ENCODE peak calls at places on chromosomes 6 and 20, in seven cellular contexts. Q, C, O, E, T, F and V are unnamed samples.

GRCh38 chr6:1767481-1768246 is 157.9 kb downstream of the FOXC1 start:
- DNase-seq in Q (no peak), C (no peak), O (no peak), E (no peak), T (peak; percentile 77), F (no peak), V (no peak)

GRCh38 chr6:83270971-83271714 is 78.0 kb downstream of the RWDD2A start:
- DNase-seq in Q (no peak), C (peak; percentile 77), O (no peak), E (no peak), T (peak; percentile 70), F (no peak), V (no peak)

GRCh38 chr6:119024111-119024510 is 54.4 kb downstream of the FAM184A start:
- DNase-seq in Q (no peak), C (no peak), O (no peak), E (no peak), T (no peak), F (no peak), V (no peak)

GRCh38 chr20:61937963-61938838 is 127.5 kb downstream of the TAF4 start:
- DNase-seq in Q (no peak), C (no peak), O (no peak), E (no peak), T (no peak), F (no peak), V (no peak)

GRCh38 chr6:119022796-119023195 is 55.7 kb downstream of the FAM184A start:
- DNase-seq in Q (no peak), C (no peak), O (no peak), E (no peak), T (no peak), F (no peak), V (no peak)

GRCh38 chr20:60402209-60403058 is 444.2 kb downstream of the CDH26 start:
- DNase-seq in Q (no peak), C (no peak), O (no peak), E (no peak), T (no peak), F (no peak), V (no peak)

GRCh38 chr6:111985202-111985731 is 68.6 kb upstream of the CCN6 start:
- DNase-seq in Q (peak; percentile 67), C (peak; percentile 89), O (no peak), E (no peak), T (peak; percentile 92), F (peak; percentile 78), V (no peak)

GRCh38 chr20:51495921-51496545 is 46.5 kb downstream of the NFATC2 start:
- DNase-seq in Q (no peak), C (no peak), O (no peak), E (no peak), T (no peak), F (no peak), V (no peak)

GRCh38 chr6:145814035-145814500 is 527 bp downstream of the FBXO30 start:
- DNase-seq in Q (peak; percentile 16), C (no peak), O (peak; percentile 31), E (no peak), T (no peak), F (no peak), V (no peak)

GRCh38 chr20:48722737-48723191 is 105.0 kb downstream of the PREX1 start:
- DNase-seq in Q (peak; percentile 60), C (no peak), O (no peak), E (peak; percentile 34), T (peak; percentile 65), F (no peak), V (no peak)

GRCh38 chr20:58651823-58652605 is 931 bp downstream of the STX16 start:
- DNase-seq in Q (peak; percentile 69), C (peak; percentile 7), O (no peak), E (peak; percentile 88), T (peak; percentile 57), F (no peak), V (no peak)

GRCh38 chr20:24785141-24785924 is 163.7 kb upstream of the CST7 start:
- DNase-seq in Q (no peak), C (peak; percentile 54), O (no peak), E (no peak), T (no peak), F (peak; percentile 43), V (no peak)

GRCh38 chr20:24782221-24782620 is 166.8 kb upstream of the CST7 start:
- DNase-seq in Q (no peak), C (no peak), O (no peak), E (no peak), T (no peak), F (no peak), V (no peak)

GRCh38 chr20:24784607-24785006 is 164.5 kb upstream of the CST7 start:
- DNase-seq in Q (no peak), C (no peak), O (no peak), E (no peak), T (no peak), F (no peak), V (no peak)

GRCh38 chr20:24782801-24783630 is 166.1 kb upstream of the CST7 start:
- DNase-seq in Q (peak; percentile 12), C (no peak), O (no peak), E (no peak), T (no peak), F (no peak), V (no peak)

GRCh38 chr20:24783631-24784492 is 165.2 kb upstream of the CST7 start:
- DNase-seq in Q (peak; percentile 33), C (no peak), O (no peak), E (peak; percentile 41), T (no peak), F (no peak), V (no peak)
- TF ChIP-seq CTCF in Q (no peak), C (no peak), O (peak; percentile 19), E (peak; percentile 26), T (no peak), F (peak; percentile 22), V (no peak)

GRCh38 chr6:12480379-12480778 is 190.2 kb downstream of the EDN1 start:
- DNase-seq in Q (no peak), C (no peak), O (no peak), E (no peak), T (no peak), F (no peak), V (no peak)

GRCh38 chr6:12481292-12481691 is 191.1 kb downstream of the EDN1 start:
- DNase-seq in Q (no peak), C (no peak), O (no peak), E (no peak), T (no peak), F (no peak), V (no peak)

GRCh38 chr6:12483712-12484111 is 193.6 kb downstream of the EDN1 start:
- DNase-seq in Q (peak; percentile 20), C (peak; percentile 93), O (no peak), E (peak; percentile 31), T (peak; percentile 90), F (peak; percentile 82), V (no peak)

GRCh38 chr6:12484519-12484918 is 194.4 kb downstream of the EDN1 start:
- DNase-seq in Q (no peak), C (no peak), O (no peak), E (no peak), T (no peak), F (no peak), V (no peak)

GRCh38 chr6:12482386-12482785 is 192.2 kb downstream of the EDN1 start:
- DNase-seq in Q (no peak), C (no peak), O (no peak), E (no peak), T (no peak), F (no peak), V (no peak)
- TF ChIP-seq CTCF in Q (no peak), C (no peak), O (peak; percentile 13), E (no peak), T (no peak), F (peak; percentile 53), V (peak; percentile 35)

GRCh38 chr6:108115598-108116058 is 41.1 kb upstream of the OSTM1 start:
- DNase-seq in Q (peak; percentile 45), C (no peak), O (no peak), E (peak; percentile 66), T (no peak), F (no peak), V (no peak)
- TF ChIP-seq CTCF in Q (peak; percentile 35), C (peak; percentile 43), O (peak; percentile 54), E (no peak), T (peak; percentile 15), F (peak; percentile 66), V (peak; percentile 65)

DNA sequence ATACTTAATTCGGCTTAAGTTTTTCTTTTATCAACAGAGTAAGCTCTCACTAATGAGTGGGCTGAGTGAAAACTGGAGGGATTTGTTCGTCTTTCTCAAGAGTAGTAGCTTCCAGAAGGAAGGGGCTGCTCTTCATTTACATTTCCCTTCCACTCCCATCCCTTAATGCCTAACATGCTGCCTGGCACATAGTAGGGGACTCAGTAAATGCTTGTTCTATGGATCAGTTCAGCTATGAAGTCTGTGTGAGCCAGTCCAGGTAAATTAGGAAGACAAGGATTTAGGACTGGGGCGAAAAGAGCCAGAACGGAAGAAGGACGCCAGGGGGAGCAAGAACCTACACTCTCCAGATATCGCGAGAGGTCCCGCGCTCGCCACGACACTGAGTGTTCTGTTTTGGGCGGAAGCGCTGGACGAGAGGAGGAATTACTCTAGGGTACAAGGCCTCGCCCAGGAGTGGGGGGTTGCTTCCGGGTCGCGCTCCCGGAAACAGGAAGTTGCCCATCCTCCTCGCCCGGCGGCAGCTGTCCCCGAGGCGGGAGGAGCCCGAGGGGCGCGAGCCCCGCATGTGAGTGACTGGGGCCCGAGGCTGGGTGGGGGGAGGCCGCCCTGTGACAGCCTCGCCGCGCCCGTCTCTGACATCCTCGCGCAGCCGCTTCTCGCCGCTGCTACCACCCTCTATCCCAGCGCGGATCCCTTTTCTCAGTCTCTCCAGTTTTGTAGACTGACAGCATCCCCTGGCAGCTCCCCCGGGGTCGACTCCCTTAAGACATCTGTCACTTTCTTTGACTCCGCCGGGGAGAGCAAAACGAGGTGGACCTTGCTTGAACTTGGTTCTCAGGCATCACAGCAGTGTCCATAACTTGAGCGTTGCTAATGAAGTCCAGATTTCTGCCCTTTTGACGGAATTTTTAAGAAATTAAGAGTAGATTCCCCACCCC is at the start of gene C6orf89:
- DNase-seq in Q (peak; percentile 99), C (peak; percentile 77), O (peak; percentile 95), E (peak; percentile 93), T (peak; percentile 96), F (peak; percentile 74), V (peak; percentile 97)
- TF ChIP-seq CTCF in Q (peak; percentile 79), C (peak; percentile 81), O (peak; percentile 88), E (peak; percentile 66), T (peak; percentile 83), F (peak; percentile 85), V (peak; percentile 91)

GRCh38 chr6:21019614-21020013 is 485.4 kb downstream of the CDKAL1 start:
- DNase-seq in Q (no peak), C (no peak), O (no peak), E (no peak), T (no peak), F (no peak), V (no peak)
- TF ChIP-seq CTCF in Q (no peak), C (peak; percentile 17), O (no peak), E (no peak), T (peak; percentile 8), F (peak; percentile 44), V (peak; percentile 19)